ENCODE peak calls at places on chromosomes 4 and X, in nine cellular contexts. X, H, C, N, R, K, U, O and J are unnamed samples.

GRCh38 chr4:54696649-54697048 is 38.9 kb downstream of the KIT start:
- DNase-seq in R (no peak), X (no peak), U (no peak), H (no peak), K (no peak), O (no peak), N (no peak), C (no peak), J (no peak)

GRCh38 chrX:31199051-31199769 is 127.4 kb upstream of the FTHL17 start:
- DNase-seq in C (no peak), U (no peak), K (no peak), R (no peak), O (no peak), H (no peak), N (peak), X (no peak), J (no peak)

GRCh38 chr4:185833055-185833598 is 21.1 kb upstream of the SORBS2 start:
- DNase-seq in U (no peak), X (no peak), H (no peak), R (peak), C (no peak), K (no peak), O (no peak), N (no peak), J (no peak)

GRCh38 chr4:87804871-87805270 is 5.5 kb downstream of the IBSP start:
- DNase-seq in R (no peak), O (no peak), N (no peak), U (no peak), X (no peak), K (no peak), H (no peak), C (no peak), J (no peak)

GRCh38 chr4:89438102-89438831 is 130.7 kb upstream of the GPRIN3 start:
- DNase-seq in K (peak), X (no peak), U (peak), C (no peak), O (no peak), R (peak), N (peak), H (peak), J (no peak)

GRCh38 chrX:96576358-96576757 is 108.3 kb upstream of the DIAPH2 start:
- DNase-seq in H (no peak), N (peak), C (no peak), R (peak), O (no peak), U (no peak), X (no peak), K (no peak), J (no peak)

GRCh38 chr4:148445071-148445902 is 3.1 kb upstream of the NR3C2 start:
- DNase-seq in K (no peak), C (peak), H (peak), U (peak), R (no peak), O (peak), N (no peak), X (peak), J (peak)

GRCh38 chr4:182862166-182862875 is 54.9 kb downstream of the DCTD start:
- DNase-seq in C (no peak), N (no peak), K (no peak), H (peak), X (no peak), O (no peak), U (no peak), R (no peak), J (no peak)

GRCh38 chrX:13167444-13168207 is 123.2 kb upstream of the FAM9C start:
- DNase-seq in R (peak), K (no peak), O (no peak), H (no peak), C (no peak), X (no peak), N (peak), U (no peak), J (no peak)

GRCh38 chr4:13527983-13528822 is 16.1 kb downstream of the NKX3-2 start:
- DNase-seq in U (no peak), N (no peak), X (no peak), K (no peak), O (peak), R (no peak), H (no peak), C (no peak), J (no peak)

GRCh38 chr4:145044341-145044740 is 53.7 kb downstream of the ANAPC10 start:
- DNase-seq in R (peak), N (peak), U (no peak), O (no peak), X (no peak), K (no peak), H (no peak), C (no peak), J (no peak)

GRCh38 chrX:109384569-109385174 is 97.2 kb downstream of the GUCY2F start:
- DNase-seq in C (no peak), O (no peak), H (no peak), N (peak), K (no peak), X (no peak), U (no peak), R (peak), J (no peak)

GRCh38 chrX:71619193-71619592 is 882 bp upstream of the CXCR3 start:
- DNase-seq in N (no peak), O (no peak), U (no peak), X (no peak), R (no peak), C (no peak), K (no peak), H (no peak), J (no peak)

GRCh38 chr4:169102011-169102410 is 92.0 kb upstream of the CBR4 start:
- DNase-seq in O (no peak), R (no peak), N (peak), H (no peak), U (no peak), K (no peak), C (no peak), X (no peak), J (no peak)

GRCh38 chrX:14027511-14028019 is 2.1 kb downstream of the GEMIN8 start:
- DNase-seq in H (no peak), R (peak), U (no peak), O (no peak), C (no peak), X (no peak), K (no peak), N (peak), J (no peak)

GRCh38 chrX:124555036-124555595 is 208.8 kb downstream of the SH2D1A start:
- DNase-seq in X (no peak), N (peak), O (no peak), K (no peak), U (no peak), R (peak), H (no peak), C (no peak), J (no peak)

GRCh38 chr4:60201052-60201673 is 999.0 kb upstream of the ADGRL3 start:
- DNase-seq in H (peak), R (peak), X (no peak), K (peak), O (no peak), N (peak), C (no peak), U (peak), J (no peak)

GRCh38 chr4:3441501-3442459 is at the start of gene HGFAC:
- DNase-seq in C (no peak), H (no peak), N (no peak), K (no peak), O (no peak), U (no peak), X (no peak), R (no peak), J (no peak)

GRCh38 chr4:144801731-144802130 is 155.8 kb downstream of the HHIP start:
- DNase-seq in K (no peak), O (no peak), C (no peak), N (no peak), R (no peak), X (no peak), U (no peak), H (no peak), J (no peak)

GRCh38 chrX:2224141-2224540 is 276.6 kb downstream of the DHRSX start:
- DNase-seq in X (no peak), C (no peak), U (no peak), K (no peak), O (no peak), H (no peak), N (no peak), R (no peak), J (no peak)

GRCh38 chr4:10120943-10121567 is 4.5 kb upstream of the WDR1 start:
- DNase-seq in K (no peak), N (no peak), H (no peak), X (no peak), U (no peak), C (no peak), R (no peak), O (no peak), J (no peak)

GRCh38 chr4:110005461-110006056 is 92.9 kb downstream of the EGF start:
- DNase-seq in X (no peak), H (no peak), R (peak), K (peak), O (no peak), N (peak), C (no peak), U (no peak), J (no peak)
- TF ChIP-seq CTCF in X (peak), H (peak), R (peak), K (peak), O (no peak), N (peak), C (peak), U (peak), J (no peak)

DNA sequence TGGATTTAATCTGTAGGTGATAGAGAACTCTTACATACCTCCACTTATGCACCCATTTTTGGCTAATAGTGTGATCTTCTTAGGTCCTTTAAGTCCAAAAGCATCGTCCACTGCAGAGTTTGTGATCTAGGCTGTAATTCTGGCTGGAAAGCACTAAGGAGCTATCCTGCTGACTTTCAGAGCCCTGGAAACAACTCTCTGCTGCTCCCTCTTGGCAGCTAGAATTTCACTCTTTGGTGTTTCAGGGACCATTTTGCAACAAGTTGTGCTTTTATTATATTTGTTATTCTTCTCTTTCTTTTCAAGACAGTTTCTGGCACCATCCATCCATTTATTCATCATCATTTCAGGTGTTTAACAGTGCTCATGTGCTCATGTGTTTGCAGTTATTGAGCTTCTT is 130.0 kb downstream of the RBM46 start:
- DNase-seq in N (peak), H (no peak), O (no peak), X (no peak), U (no peak), R (peak), C (no peak), K (no peak), J (no peak)
- TF ChIP-seq CTCF in N (peak), H (no peak), O (no peak), X (no peak), U (peak), R (peak), C (no peak), K (no peak), J (no peak)

GRCh38 chr4:161419822-161420221 is 744.0 kb downstream of the FSTL5 start:
- DNase-seq in K (no peak), N (no peak), O (no peak), H (peak), C (no peak), R (no peak), U (no peak), X (no peak), J (no peak)
- TF ChIP-seq CTCF in K (peak), N (no peak), O (no peak), H (peak), C (no peak), R (no peak), U (peak), X (no peak), J (no peak)

GRCh38 chr4:26150948-26151347 is 169.9 kb upstream of the RBPJ start:
- DNase-seq in K (no peak), N (peak), R (peak), C (no peak), H (no peak), O (no peak), U (no peak), X (no peak), J (no peak)
- TF ChIP-seq CTCF in K (no peak), N (peak), R (peak), C (no peak), H (no peak), O (no peak), U (no peak), X (no peak), J (no peak)

DNA sequence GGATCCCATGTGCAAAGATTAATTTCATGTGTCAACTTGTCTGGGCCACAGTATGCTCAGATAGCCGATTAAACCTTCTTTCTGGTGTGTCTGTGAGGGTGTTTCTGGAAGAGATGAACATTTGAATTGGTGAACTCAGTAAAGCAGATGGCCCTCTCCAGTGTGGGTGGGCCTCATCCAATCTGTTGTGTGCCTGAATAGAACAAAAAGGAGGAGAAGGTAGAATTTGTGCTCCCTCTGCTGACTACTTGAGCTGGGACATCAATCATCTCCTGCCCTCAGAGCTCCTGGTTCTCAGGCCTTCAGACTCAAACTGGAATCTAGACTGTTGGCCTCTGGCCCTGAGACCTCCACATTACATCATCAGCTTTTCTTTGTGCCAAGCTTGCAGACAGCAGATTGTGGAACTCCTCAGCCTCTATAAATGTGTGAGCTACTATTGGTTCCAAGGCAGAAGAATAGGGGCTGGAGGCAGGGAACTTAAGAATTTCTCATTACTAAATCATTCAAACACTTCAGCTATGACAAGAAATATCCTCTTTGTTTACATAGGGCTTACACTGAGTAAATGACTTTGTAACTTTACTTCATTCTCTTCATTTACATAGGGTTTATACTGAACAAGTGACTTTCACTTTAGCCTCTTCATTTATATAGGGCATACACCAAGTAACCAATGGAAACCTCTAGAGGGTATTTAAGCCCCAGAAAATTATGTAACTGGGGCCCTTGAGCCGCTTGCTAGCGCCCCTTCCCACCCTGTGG is 87.0 kb upstream of the NWD2 start:
- DNase-seq in K (no peak), R (no peak), U (no peak), X (no peak), N (no peak), C (no peak), O (no peak), H (no peak), J (no peak)
- TF ChIP-seq CTCF in K (no peak), R (no peak), U (no peak), X (no peak), N (no peak), C (no peak), O (no peak), H (no peak), J (no peak)